ENCODE peak calls at places on chromosome 1, in eight cellular contexts. F is cardiac fibroblast, D is lower lobe of right lung, X is cerebellar nuclear complex, T is NCI-H460, B is HEK293T, I is GM03348, C is psoas muscle. V is an unnamed sample.

GRCh38 chr1:98103617-98104284 is 182.9 kb upstream of the DPYD start:
- DNase-seq in C (no peak), X (no peak), D (no peak), T (no peak), F (peak), I (no peak), B (no peak), V (no peak)

GRCh38 chr1:19730793-19731192 is 66.1 kb downstream of the HTR6 start:
- DNase-seq in C (no peak), T (no peak), D (no peak), X (no peak), I (no peak), F (no peak), B (no peak), V (no peak)

GRCh38 chr1:87325982-87326738 is 2.5 kb upstream of the LMO4 start:
- DNase-seq in F (peak), D (no peak), C (no peak), I (peak), B (peak), X (no peak), T (peak), V (no peak)

GRCh38 chr1:16204634-16205332 is 7.7 kb downstream of the ARHGEF19 start:
- DNase-seq in X (no peak), C (no peak), F (no peak), B (peak), D (no peak), T (no peak), I (no peak), V (peak)

GRCh38 chr1:183635112-183635605 is 424 bp downstream of the ARPC5 start:
- DNase-seq in T (no peak), X (no peak), C (peak), D (peak), B (peak), F (no peak), I (peak), V (peak)

GRCh38 chr1:8858888-8859706 is 19.4 kb downstream of the ENO1 start:
- DNase-seq in T (no peak), D (no peak), B (peak), F (peak), X (no peak), I (peak), C (no peak), V (no peak)

GRCh38 chr1:119827010-119827409 is 15.8 kb upstream of the REG4 start:
- DNase-seq in D (no peak), C (no peak), X (no peak), F (peak), B (peak), T (no peak), I (no peak), V (no peak)

GRCh38 chr1:64093941-64094340 is 109.5 kb upstream of the UBE2U start:
- DNase-seq in T (no peak), F (peak), D (no peak), X (no peak), C (no peak), I (no peak), B (no peak), V (no peak)

GRCh38 chr1:186491351-186491750 is 30.4 kb upstream of the PDC start:
- DNase-seq in F (no peak), X (no peak), B (no peak), D (no peak), I (no peak), T (no peak), C (no peak), V (no peak)

GRCh38 chr1:54070549-54070915 is 17.1 kb downstream of the TCEANC2 start:
- DNase-seq in F (no peak), I (no peak), T (no peak), D (no peak), C (no peak), B (no peak), X (no peak), V (no peak)

GRCh38 chr1:211174375-211174774 is 40.4 kb upstream of the KCNH1 start:
- DNase-seq in T (no peak), D (no peak), C (no peak), B (no peak), I (no peak), F (peak), X (no peak), V (no peak)